ENCODE peak calls at places on chromosome 22, in eight cellular contexts. One of them, this sample, is unnamed.

GRCh38 chr22:37258810-37259472 is 14.9 kb upstream of the RAC2 start:
- DNase-seq in WERI-Rb-1: peak; percentile 60
- DNase-seq in NCI-H1930: no peak
- DNase-seq in lower lobe of right lung: peak; percentile 7
- DNase-seq in H4: no peak
- DNase-seq in germinal center: no peak
- DNase-seq in GM23248: no peak
- DNase-seq in adrenal gland: no peak
- DNase-seq in this sample: no peak

GRCh38 chr22:45602824-45603301 is 68.8 kb upstream of the ATXN10 start:
- DNase-seq in adrenal gland: no peak
- DNase-seq in GM23248: peak; percentile 91
- DNase-seq in germinal center: peak; percentile 52
- DNase-seq in lower lobe of right lung: peak; percentile 34
- DNase-seq in WERI-Rb-1: no peak
- DNase-seq in H4: peak; percentile 63
- DNase-seq in NCI-H1930: no peak
- DNase-seq in this sample: peak; percentile 74

GRCh38 chr22:17998913-17999312 is 25.4 kb downstream of the MICAL3 start:
- DNase-seq in H4: no peak
- DNase-seq in NCI-H1930: no peak
- DNase-seq in WERI-Rb-1: no peak
- DNase-seq in germinal center: no peak
- DNase-seq in lower lobe of right lung: no peak
- DNase-seq in GM23248: no peak
- DNase-seq in adrenal gland: no peak
- DNase-seq in this sample: no peak

GRCh38 chr22:50305658-50306566 is 1.5 kb downstream of the PLXNB2 start:
- DNase-seq in WERI-Rb-1: peak; percentile 85
- DNase-seq in lower lobe of right lung: peak; percentile 93
- DNase-seq in GM23248: peak; percentile 98
- DNase-seq in NCI-H1930: no peak
- DNase-seq in germinal center: peak; percentile 52
- DNase-seq in H4: peak; percentile 93
- DNase-seq in adrenal gland: peak; percentile 98
- DNase-seq in this sample: peak; percentile 59

GRCh38 chr22:46008291-46008690 is 31.3 kb upstream of the WNT7B start:
- DNase-seq in H4: no peak
- DNase-seq in GM23248: peak; percentile 51
- DNase-seq in lower lobe of right lung: no peak
- DNase-seq in NCI-H1930: no peak
- DNase-seq in WERI-Rb-1: no peak
- DNase-seq in adrenal gland: no peak
- DNase-seq in germinal center: no peak
- DNase-seq in this sample: no peak

GRCh38 chr22:17590586-17590985 is 27.3 kb downstream of the SLC25A18 start:
- DNase-seq in germinal center: no peak
- DNase-seq in adrenal gland: no peak
- DNase-seq in WERI-Rb-1: peak; percentile 41
- DNase-seq in lower lobe of right lung: no peak
- DNase-seq in NCI-H1930: no peak
- DNase-seq in H4: no peak
- DNase-seq in GM23248: no peak
- DNase-seq in this sample: no peak

GRCh38 chr22:38074181-38075104 is 9.5 kb downstream of the SLC16A8 start:
- DNase-seq in NCI-H1930: no peak
- DNase-seq in H4: no peak
- DNase-seq in GM23248: no peak
- DNase-seq in lower lobe of right lung: no peak
- DNase-seq in germinal center: no peak
- DNase-seq in WERI-Rb-1: peak; percentile 8
- DNase-seq in adrenal gland: no peak
- DNase-seq in this sample: no peak

GRCh38 chr22:22903355-22903777 is 15.8 kb downstream of the IGLL5 start:
- DNase-seq in GM23248: no peak
- DNase-seq in NCI-H1930: no peak
- DNase-seq in adrenal gland: no peak
- DNase-seq in lower lobe of right lung: no peak
- DNase-seq in H4: no peak
- DNase-seq in WERI-Rb-1: peak; percentile 19
- DNase-seq in germinal center: no peak
- DNase-seq in this sample: no peak

GRCh38 chr22:29431986-29432385 is 6.4 kb upstream of the RFPL1 start:
- DNase-seq in NCI-H1930: no peak
- DNase-seq in WERI-Rb-1: no peak
- DNase-seq in GM23248: no peak
- DNase-seq in lower lobe of right lung: no peak
- DNase-seq in adrenal gland: no peak
- DNase-seq in H4: no peak
- DNase-seq in germinal center: no peak
- DNase-seq in this sample: no peak

GRCh38 chr22:19879996-19880785 is 25.5 kb upstream of the GNB1L start:
- DNase-seq in GM23248: no peak
- DNase-seq in NCI-H1930: no peak
- DNase-seq in lower lobe of right lung: peak; percentile 30
- DNase-seq in WERI-Rb-1: no peak
- DNase-seq in H4: no peak
- DNase-seq in adrenal gland: peak; percentile 12
- DNase-seq in germinal center: no peak
- DNase-seq in this sample: no peak

GRCh38 chr22:43228330-43228729 is 41.4 kb upstream of the TTLL12 start:
- DNase-seq in GM23248: peak; percentile 15
- DNase-seq in lower lobe of right lung: no peak
- DNase-seq in WERI-Rb-1: peak; percentile 84
- DNase-seq in NCI-H1930: peak; percentile 17
- DNase-seq in H4: no peak
- DNase-seq in adrenal gland: peak; percentile 48
- DNase-seq in germinal center: no peak
- DNase-seq in this sample: no peak

GRCh38 chr22:50210378-50211139 is 9.7 kb downstream of the SELENOO start:
- DNase-seq in germinal center: no peak
- DNase-seq in adrenal gland: no peak
- DNase-seq in H4: no peak
- DNase-seq in WERI-Rb-1: no peak
- DNase-seq in NCI-H1930: no peak
- DNase-seq in GM23248: no peak
- DNase-seq in lower lobe of right lung: peak; percentile 48
- DNase-seq in this sample: no peak

GRCh38 chr22:38923463-38924196 is 33.8 kb upstream of the APOBEC3A start:
- DNase-seq in germinal center: no peak
- DNase-seq in lower lobe of right lung: peak; percentile 64
- DNase-seq in NCI-H1930: peak; percentile 83
- DNase-seq in adrenal gland: peak; percentile 90
- DNase-seq in H4: peak; percentile 97
- DNase-seq in GM23248: peak; percentile 65
- DNase-seq in WERI-Rb-1: peak; percentile 88
- DNase-seq in this sample: peak; percentile 79

GRCh38 chr22:44304354-44304753 is 8.4 kb downstream of the SHISAL1 start:
- DNase-seq in GM23248: peak; percentile 56
- DNase-seq in H4: peak; percentile 35
- DNase-seq in lower lobe of right lung: no peak
- DNase-seq in germinal center: no peak
- DNase-seq in NCI-H1930: no peak
- DNase-seq in WERI-Rb-1: peak; percentile 96
- DNase-seq in adrenal gland: peak; percentile 31
- DNase-seq in this sample: no peak

GRCh38 chr22:26481694-26482093 is 1.9 kb downstream of the HPS4 start:
- DNase-seq in WERI-Rb-1: no peak
- DNase-seq in GM23248: no peak
- DNase-seq in germinal center: no peak
- DNase-seq in lower lobe of right lung: no peak
- DNase-seq in H4: no peak
- DNase-seq in adrenal gland: no peak
- DNase-seq in NCI-H1930: no peak
- DNase-seq in this sample: no peak

GRCh38 chr22:48980409-48980808 is 847.3 kb downstream of the BRD1 start:
- DNase-seq in GM23248: no peak
- DNase-seq in H4: no peak
- DNase-seq in adrenal gland: no peak
- DNase-seq in NCI-H1930: no peak
- DNase-seq in lower lobe of right lung: no peak
- DNase-seq in germinal center: no peak
- DNase-seq in WERI-Rb-1: no peak
- DNase-seq in this sample: no peak

GRCh38 chr22:48945621-48946458 is 881.8 kb downstream of the BRD1 start:
- DNase-seq in NCI-H1930: no peak
- DNase-seq in WERI-Rb-1: no peak
- DNase-seq in lower lobe of right lung: no peak
- DNase-seq in H4: no peak
- DNase-seq in adrenal gland: no peak
- DNase-seq in GM23248: no peak
- DNase-seq in germinal center: no peak
- DNase-seq in this sample: no peak

GRCh38 chr22:42930810-42931420 is 73.8 kb upstream of the ARFGAP3 start:
- DNase-seq in adrenal gland: peak; percentile 75
- DNase-seq in WERI-Rb-1: no peak
- DNase-seq in GM23248: peak; percentile 86
- DNase-seq in NCI-H1930: no peak
- DNase-seq in lower lobe of right lung: no peak
- DNase-seq in H4: no peak
- DNase-seq in germinal center: no peak
- DNase-seq in this sample: no peak

GRCh38 chr22:23678133-23678532 is 12.7 kb upstream of the RGL4 start:
- DNase-seq in germinal center: no peak
- DNase-seq in WERI-Rb-1: no peak
- DNase-seq in NCI-H1930: no peak
- DNase-seq in adrenal gland: no peak
- DNase-seq in GM23248: no peak
- DNase-seq in H4: no peak
- DNase-seq in lower lobe of right lung: no peak
- DNase-seq in this sample: no peak

GRCh38 chr22:36617694-36618522 is 85.6 kb downstream of the CACNG2 start:
- DNase-seq in lower lobe of right lung: no peak
- DNase-seq in GM23248: no peak
- DNase-seq in adrenal gland: no peak
- DNase-seq in germinal center: no peak
- DNase-seq in WERI-Rb-1: no peak
- DNase-seq in H4: no peak
- DNase-seq in NCI-H1930: no peak
- DNase-seq in this sample: no peak

GRCh38 chr22:37546436-37547248 is 13.6 kb upstream of the CDC42EP1 start:
- DNase-seq in WERI-Rb-1: no peak
- DNase-seq in GM23248: peak; percentile 87
- DNase-seq in NCI-H1930: no peak
- DNase-seq in germinal center: no peak
- DNase-seq in H4: peak; percentile 49
- DNase-seq in lower lobe of right lung: peak; percentile 73
- DNase-seq in adrenal gland: peak; percentile 95
- DNase-seq in this sample: no peak

GRCh38 chr22:36027579-36027959 is 1.1 kb downstream of the RBFOX2 start:
- DNase-seq in H4: no peak
- DNase-seq in lower lobe of right lung: no peak
- DNase-seq in adrenal gland: peak; percentile 24
- DNase-seq in WERI-Rb-1: no peak
- DNase-seq in germinal center: peak; percentile 16
- DNase-seq in NCI-H1930: no peak
- DNase-seq in GM23248: peak; percentile 50
- DNase-seq in this sample: no peak

GRCh38 chr22:20093437-20093836 is 13.4 kb downstream of the DGCR8 start:
- DNase-seq in germinal center: no peak
- DNase-seq in H4: no peak
- DNase-seq in lower lobe of right lung: peak; percentile 13
- DNase-seq in GM23248: no peak
- DNase-seq in WERI-Rb-1: no peak
- DNase-seq in NCI-H1930: no peak
- DNase-seq in adrenal gland: peak; percentile 10
- DNase-seq in this sample: no peak

GRCh38 chr22:19766506-19767426 is 6.2 kb downstream of the TBX1 start:
- DNase-seq in adrenal gland: peak; percentile 38
- DNase-seq in NCI-H1930: no peak
- DNase-seq in lower lobe of right lung: peak; percentile 81
- DNase-seq in H4: no peak
- DNase-seq in germinal center: no peak
- DNase-seq in GM23248: peak; percentile 45
- DNase-seq in WERI-Rb-1: no peak
- DNase-seq in this sample: no peak

GRCh38 chr22:39299829-39300178 is 19.6 kb downstream of the RPL3 start:
- DNase-seq in H4: peak; percentile 58
- DNase-seq in WERI-Rb-1: no peak
- DNase-seq in lower lobe of right lung: no peak
- DNase-seq in germinal center: no peak
- DNase-seq in NCI-H1930: no peak
- DNase-seq in adrenal gland: peak; percentile 46
- DNase-seq in GM23248: no peak
- DNase-seq in this sample: no peak

GRCh38 chr22:35850831-35851230 is 133.2 kb downstream of the APOL5 start:
- DNase-seq in WERI-Rb-1: no peak
- DNase-seq in germinal center: no peak
- DNase-seq in lower lobe of right lung: no peak
- DNase-seq in adrenal gland: no peak
- DNase-seq in GM23248: no peak
- DNase-seq in NCI-H1930: no peak
- DNase-seq in H4: no peak
- DNase-seq in this sample: no peak

GRCh38 chr22:46058591-46059519 is 81.9 kb upstream of the WNT7B start:
- DNase-seq in germinal center: no peak
- DNase-seq in adrenal gland: peak; percentile 24
- DNase-seq in H4: no peak
- DNase-seq in GM23248: peak; percentile 74
- DNase-seq in NCI-H1930: no peak
- DNase-seq in WERI-Rb-1: no peak
- DNase-seq in lower lobe of right lung: peak; percentile 48
- DNase-seq in this sample: no peak

GRCh38 chr22:46203590-46203980 is 46.5 kb downstream of the CDPF1 start:
- DNase-seq in GM23248: no peak
- DNase-seq in adrenal gland: no peak
- DNase-seq in H4: no peak
- DNase-seq in WERI-Rb-1: no peak
- DNase-seq in lower lobe of right lung: no peak
- DNase-seq in germinal center: no peak
- DNase-seq in NCI-H1930: no peak
- DNase-seq in this sample: no peak

GRCh38 chr22:44259366-44260215 is 53.2 kb downstream of the SHISAL1 start:
- DNase-seq in GM23248: no peak
- DNase-seq in lower lobe of right lung: no peak
- DNase-seq in WERI-Rb-1: peak; percentile 2
- DNase-seq in NCI-H1930: no peak
- DNase-seq in germinal center: no peak
- DNase-seq in adrenal gland: no peak
- DNase-seq in H4: no peak
- DNase-seq in this sample: no peak

GRCh38 chr22:19035474-19036228 is 86.6 kb downstream of the DGCR2 start:
- DNase-seq in WERI-Rb-1: peak; percentile 68
- DNase-seq in lower lobe of right lung: peak; percentile 43
- DNase-seq in adrenal gland: no peak
- DNase-seq in GM23248: no peak
- DNase-seq in NCI-H1930: no peak
- DNase-seq in H4: no peak
- DNase-seq in germinal center: no peak
- DNase-seq in this sample: no peak

GRCh38 chr22:27270818-27271510 is 530.6 kb downstream of the MN1 start:
- DNase-seq in lower lobe of right lung: no peak
- DNase-seq in germinal center: no peak
- DNase-seq in GM23248: no peak
- DNase-seq in WERI-Rb-1: peak; percentile 11
- DNase-seq in H4: no peak
- DNase-seq in adrenal gland: peak; percentile 20
- DNase-seq in NCI-H1930: no peak
- DNase-seq in this sample: no peak

GRCh38 chr22:36756031-36756430 is 19.9 kb downstream of the IFT27 start:
- DNase-seq in NCI-H1930: no peak
- DNase-seq in H4: no peak
- DNase-seq in lower lobe of right lung: no peak
- DNase-seq in WERI-Rb-1: no peak
- DNase-seq in germinal center: no peak
- DNase-seq in adrenal gland: peak; percentile 9
- DNase-seq in GM23248: no peak
- DNase-seq in this sample: no peak

GRCh38 chr22:27220349-27220748 is 563.0 kb downstream of the MIAT start:
- DNase-seq in H4: no peak
- DNase-seq in germinal center: no peak
- DNase-seq in GM23248: peak; percentile 94
- DNase-seq in NCI-H1930: no peak
- DNase-seq in WERI-Rb-1: no peak
- DNase-seq in lower lobe of right lung: no peak
- DNase-seq in adrenal gland: no peak
- DNase-seq in this sample: no peak

This sample was measured in NCI-H460.